ENCODE peak calls at places on chromosomes 1 and 21, in ten cellular contexts. J is body of pancreas; L is HepG2; H is right cardiac atrium; F is pancreas; M is T-helper 17 cell; R is left colon; S is sciatic nerve; T is naive thymus-derived CD8-positive, alpha-beta T cell; X is lower lobe of right lung. B is an unnamed sample.

GRCh38 chr1:3477241-3478109 is 23.0 kb downstream of the ARHGEF16 start:
- ATAC-seq in J (no peak), L (no peak), H (no peak), F (no peak), M (no peak), R (no peak), S (no peak), T (no peak), X (no peak), B (peak; percentile 71)

GRCh38 chr1:173191011-173191410 is 16.1 kb downstream of the TNFSF4 start:
- ATAC-seq in J (peak; percentile 14), L (no peak), H (peak; percentile 28), F (peak; percentile 16), M (no peak), R (no peak), S (no peak), T (no peak), X (peak; percentile 9), B (no peak)

GRCh38 chr1:182061597-182061996 is at the start of gene ZNF648:
- ATAC-seq in J (no peak), L (peak; percentile 96), H (no peak), F (no peak), M (no peak), R (no peak), S (peak; percentile 51), T (no peak), X (no peak), B (no peak)

GRCh38 chr1:23664837-23665795 is 26.5 kb upstream of the RPL11 start:
- ATAC-seq in J (no peak), L (no peak), H (no peak), F (no peak), M (no peak), R (no peak), S (peak; percentile 56), T (no peak), X (no peak), B (peak; percentile 41)

GRCh38 chr1:160004001-160004400 is 27.8 kb downstream of the PIGM start:
- ATAC-seq in J (no peak), L (no peak), H (no peak), F (no peak), M (no peak), R (no peak), S (no peak), T (no peak), X (no peak), B (no peak)

GRCh38 chr1:101293461-101294045 is 56.7 kb downstream of the S1PR1 start:
- ATAC-seq in J (no peak), L (no peak), H (no peak), F (no peak), M (peak; percentile 80), R (no peak), S (no peak), T (peak; percentile 73), X (no peak), B (peak; percentile 89)

GRCh38 chr1:214551436-214552173 is at the start of gene PTPN14:
- ATAC-seq in J (peak; percentile 90), L (peak; percentile 86), H (peak; percentile 95), F (peak; percentile 90), M (no peak), R (peak; percentile 89), S (peak; percentile 93), T (no peak), X (peak; percentile 95), B (no peak)

GRCh38 chr1:151158751-151159251 is 2.4 kb downstream of the TNFAIP8L2 start:
- ATAC-seq in J (no peak), L (no peak), H (peak; percentile 6), F (no peak), M (no peak), R (no peak), S (peak; percentile 2), T (no peak), X (no peak), B (no peak)

GRCh38 chr21:43609501-43610340 is 49.6 kb downstream of the HSF2BP start:
- ATAC-seq in J (peak; percentile 51), L (peak; percentile 80), H (peak; percentile 54), F (peak; percentile 83), M (no peak), R (peak; percentile 74), S (peak; percentile 48), T (no peak), X (peak; percentile 59), B (no peak)

GRCh38 chr1:78145105-78145580 is 99.4 kb downstream of the GIPC2 start:
- ATAC-seq in J (peak; percentile 87), L (peak; percentile 85), H (peak; percentile 59), F (peak; percentile 92), M (peak; percentile 69), R (peak; percentile 62), S (peak; percentile 92), T (peak; percentile 56), X (peak; percentile 88), B (no peak)

GRCh38 chr1:21594935-21595897 is 73.9 kb downstream of the RAP1GAP start:
- ATAC-seq in J (no peak), L (peak; percentile 21), H (no peak), F (peak; percentile 18), M (no peak), R (peak; percentile 40), S (no peak), T (no peak), X (no peak), B (no peak)

GRCh38 chr1:246350745-246351144 is 156.3 kb downstream of the SMYD3 start:
- ATAC-seq in J (no peak), L (no peak), H (peak; percentile 78), F (no peak), M (no peak), R (no peak), S (no peak), T (no peak), X (no peak), B (no peak)

GRCh38 chr1:182634306-182635072 is 30.3 kb upstream of the RGS16 start:
- ATAC-seq in J (no peak), L (no peak), H (no peak), F (peak; percentile 51), M (no peak), R (no peak), S (peak; percentile 53), T (no peak), X (peak; percentile 41), B (no peak)

GRCh38 chr21:39149882-39150281 is 33.4 kb downstream of the PSMG1 start:
- ATAC-seq in J (no peak), L (no peak), H (no peak), F (no peak), M (no peak), R (peak; percentile 44), S (no peak), T (no peak), X (no peak), B (no peak)

GRCh38 chr1:42784547-42784945 is 245 bp upstream of the TMEM269 start:
- ATAC-seq in J (no peak), L (no peak), H (peak; percentile 25), F (no peak), M (peak; percentile 8), R (peak; percentile 7), S (peak; percentile 11), T (no peak), X (peak; percentile 17), B (peak; percentile 35)

GRCh38 chr1:85283475-85284199 is 7.2 kb upstream of the BCL10 start:
- ATAC-seq in J (peak; percentile 93), L (peak; percentile 91), H (peak; percentile 63), F (peak; percentile 96), M (no peak), R (peak; percentile 79), S (peak; percentile 57), T (no peak), X (peak; percentile 53), B (no peak)

GRCh38 chr1:82517586-82517985 is 716.9 kb downstream of the ADGRL2 start:
- ATAC-seq in J (no peak), L (peak; percentile 77), H (peak; percentile 93), F (no peak), M (no peak), R (no peak), S (peak; percentile 83), T (no peak), X (peak; percentile 29), B (no peak)

GRCh38 chr1:168792142-168792541 is 63.1 kb upstream of the DPT start:
- ATAC-seq in J (no peak), L (no peak), H (no peak), F (no peak), M (no peak), R (no peak), S (no peak), T (no peak), X (no peak), B (no peak)

GRCh38 chr1:78755986-78756385 is 106.4 kb downstream of the IFI44 start:
- ATAC-seq in J (no peak), L (no peak), H (no peak), F (no peak), M (no peak), R (no peak), S (no peak), T (no peak), X (no peak), B (no peak)

GRCh38 chr1:200337831-200338230 is 72.0 kb downstream of the ZNF281 start:
- ATAC-seq in J (no peak), L (peak; percentile 16), H (no peak), F (no peak), M (no peak), R (no peak), S (no peak), T (peak; percentile 42), X (no peak), B (peak; percentile 45)

GRCh38 chr1:45348609-45348965 is 8.3 kb upstream of the MUTYH start:
- ATAC-seq in J (no peak), L (no peak), H (peak; percentile 3), F (peak; percentile 5), M (no peak), R (no peak), S (peak; percentile 54), T (no peak), X (peak; percentile 41), B (no peak)

GRCh38 chr1:40394456-40395172 is 21.1 kb downstream of the SMAP2 start:
- ATAC-seq in J (no peak), L (no peak), H (no peak), F (no peak), M (peak; percentile 72), R (peak; percentile 36), S (no peak), T (peak; percentile 80), X (peak; percentile 59), B (peak; percentile 59)

GRCh38 chr1:201395936-201396335 is 3.2 kb downstream of the LAD1 start:
- ATAC-seq in J (no peak), L (no peak), H (no peak), F (no peak), M (no peak), R (no peak), S (no peak), T (no peak), X (no peak), B (no peak)

GRCh38 chr1:176605151-176605550 is 142.2 kb downstream of the PAPPA2 start:
- ATAC-seq in J (no peak), L (no peak), H (no peak), F (no peak), M (no peak), R (no peak), S (no peak), T (no peak), X (no peak), B (no peak)

GRCh38 chr1:35079003-35079930 is at the start of gene ZMYM1:
- ATAC-seq in J (peak; percentile 86), L (peak; percentile 95), H (peak; percentile 98), F (peak; percentile 99), M (peak; percentile 91), R (peak; percentile 97), S (peak; percentile 98), T (peak; percentile 88), X (peak; percentile 96), B (peak; percentile 97)

GRCh38 chr1:116299248-116299647 is 73.8 kb upstream of the ATP1A1 start:
- ATAC-seq in J (peak; percentile 65), L (no peak), H (no peak), F (peak; percentile 83), M (no peak), R (no peak), S (no peak), T (no peak), X (no peak), B (no peak)